ENCODE peak calls at places on chromosomes 13 and 19, in eight cellular contexts. One of them, this sample, is unnamed.

GRCh38 chr13:43397110-43397509 is 373.7 kb downstream of the DNAJC15 start:
- DNase-seq in foreskin fibroblast: peak
- DNase-seq in activated T-helper 1 cell treated with Interleukin-2 at 50 U/mL for 16 hours: no peak
- DNase-seq in stimulated activated CD4-positive, alpha-beta T cell treated with anti-CD3 and anti-CD28 coated beads, Interleukin-1b, Interleukin-23, amount 100 ng/mL, for 24 hours: no peak
- DNase-seq in fibroblast of mammary gland: peak
- DNase-seq in nucleus accumbens: no peak
- DNase-seq in EL: peak
- DNase-seq in HEK293T: no peak
- DNase-seq in this sample: no peak

GRCh38 chr13:73556902-73557301 is 498.1 kb downstream of the KLF5 start:
- DNase-seq in HEK293T: no peak
- DNase-seq in nucleus accumbens: no peak
- DNase-seq in foreskin fibroblast: no peak
- DNase-seq in EL: peak
- DNase-seq in fibroblast of mammary gland: peak
- DNase-seq in stimulated activated CD4-positive, alpha-beta T cell treated with anti-CD3 and anti-CD28 coated beads, Interleukin-1b, Interleukin-23, amount 100 ng/mL, for 24 hours: no peak
- DNase-seq in activated T-helper 1 cell treated with Interleukin-2 at 50 U/mL for 16 hours: no peak
- DNase-seq in this sample: no peak

GRCh38 chr19:9857920-9858746 is 23.0 kb downstream of the PIN1 start:
- DNase-seq in stimulated activated CD4-positive, alpha-beta T cell treated with anti-CD3 and anti-CD28 coated beads, Interleukin-1b, Interleukin-23, amount 100 ng/mL, for 24 hours: no peak
- DNase-seq in EL: no peak
- DNase-seq in fibroblast of mammary gland: no peak
- DNase-seq in HEK293T: no peak
- DNase-seq in activated T-helper 1 cell treated with Interleukin-2 at 50 U/mL for 16 hours: no peak
- DNase-seq in foreskin fibroblast: no peak
- DNase-seq in nucleus accumbens: no peak
- DNase-seq in this sample: no peak

GRCh38 chr19:4088975-4089374 is 22.3 kb upstream of the ZBTB7A start:
- DNase-seq in foreskin fibroblast: no peak
- DNase-seq in nucleus accumbens: no peak
- DNase-seq in stimulated activated CD4-positive, alpha-beta T cell treated with anti-CD3 and anti-CD28 coated beads, Interleukin-1b, Interleukin-23, amount 100 ng/mL, for 24 hours: no peak
- DNase-seq in HEK293T: no peak
- DNase-seq in fibroblast of mammary gland: no peak
- DNase-seq in EL: no peak
- DNase-seq in activated T-helper 1 cell treated with Interleukin-2 at 50 U/mL for 16 hours: no peak
- DNase-seq in this sample: no peak

GRCh38 chr19:5340637-5341447 is at the start of gene PTPRS:
- DNase-seq in HEK293T: peak
- DNase-seq in EL: peak
- DNase-seq in foreskin fibroblast: peak
- DNase-seq in stimulated activated CD4-positive, alpha-beta T cell treated with anti-CD3 and anti-CD28 coated beads, Interleukin-1b, Interleukin-23, amount 100 ng/mL, for 24 hours: peak
- DNase-seq in fibroblast of mammary gland: peak
- DNase-seq in activated T-helper 1 cell treated with Interleukin-2 at 50 U/mL for 16 hours: peak
- DNase-seq in nucleus accumbens: peak
- DNase-seq in this sample: peak

GRCh38 chr19:18168673-18169381 is 4.8 kb upstream of the IFI30 start:
- DNase-seq in activated T-helper 1 cell treated with Interleukin-2 at 50 U/mL for 16 hours: no peak
- DNase-seq in HEK293T: no peak
- DNase-seq in stimulated activated CD4-positive, alpha-beta T cell treated with anti-CD3 and anti-CD28 coated beads, Interleukin-1b, Interleukin-23, amount 100 ng/mL, for 24 hours: no peak
- DNase-seq in EL: no peak
- DNase-seq in foreskin fibroblast: no peak
- DNase-seq in nucleus accumbens: no peak
- DNase-seq in fibroblast of mammary gland: no peak
- DNase-seq in this sample: no peak

GRCh38 chr13:60619461-60619860 is 222.4 kb downstream of the TDRD3 start:
- DNase-seq in HEK293T: no peak
- DNase-seq in EL: no peak
- DNase-seq in foreskin fibroblast: no peak
- DNase-seq in activated T-helper 1 cell treated with Interleukin-2 at 50 U/mL for 16 hours: no peak
- DNase-seq in fibroblast of mammary gland: no peak
- DNase-seq in nucleus accumbens: no peak
- DNase-seq in stimulated activated CD4-positive, alpha-beta T cell treated with anti-CD3 and anti-CD28 coated beads, Interleukin-1b, Interleukin-23, amount 100 ng/mL, for 24 hours: no peak
- DNase-seq in this sample: no peak

GRCh38 chr13:36454962-36455361 is 22.7 kb downstream of the CCNA1 start:
- DNase-seq in fibroblast of mammary gland: no peak
- DNase-seq in nucleus accumbens: no peak
- DNase-seq in activated T-helper 1 cell treated with Interleukin-2 at 50 U/mL for 16 hours: no peak
- DNase-seq in EL: no peak
- DNase-seq in HEK293T: no peak
- DNase-seq in stimulated activated CD4-positive, alpha-beta T cell treated with anti-CD3 and anti-CD28 coated beads, Interleukin-1b, Interleukin-23, amount 100 ng/mL, for 24 hours: no peak
- DNase-seq in foreskin fibroblast: no peak
- DNase-seq in this sample: no peak

GRCh38 chr19:611506-611869 is 21.8 kb downstream of the HCN2 start:
- DNase-seq in stimulated activated CD4-positive, alpha-beta T cell treated with anti-CD3 and anti-CD28 coated beads, Interleukin-1b, Interleukin-23, amount 100 ng/mL, for 24 hours: peak
- DNase-seq in HEK293T: no peak
- DNase-seq in foreskin fibroblast: peak
- DNase-seq in nucleus accumbens: no peak
- DNase-seq in fibroblast of mammary gland: peak
- DNase-seq in activated T-helper 1 cell treated with Interleukin-2 at 50 U/mL for 16 hours: peak
- DNase-seq in EL: peak
- DNase-seq in this sample: no peak

GRCh38 chr13:104534847-104535246 is 1468.6 kb upstream of the SLC10A2 start:
- DNase-seq in activated T-helper 1 cell treated with Interleukin-2 at 50 U/mL for 16 hours: no peak
- DNase-seq in EL: no peak
- DNase-seq in fibroblast of mammary gland: no peak
- DNase-seq in stimulated activated CD4-positive, alpha-beta T cell treated with anti-CD3 and anti-CD28 coated beads, Interleukin-1b, Interleukin-23, amount 100 ng/mL, for 24 hours: no peak
- DNase-seq in nucleus accumbens: no peak
- DNase-seq in foreskin fibroblast: no peak
- DNase-seq in HEK293T: peak
- DNase-seq in this sample: no peak

GRCh38 chr19:8242212-8242821 is 33.1 kb downstream of the CERS4 start:
- DNase-seq in fibroblast of mammary gland: no peak
- DNase-seq in activated T-helper 1 cell treated with Interleukin-2 at 50 U/mL for 16 hours: no peak
- DNase-seq in HEK293T: no peak
- DNase-seq in foreskin fibroblast: no peak
- DNase-seq in nucleus accumbens: no peak
- DNase-seq in stimulated activated CD4-positive, alpha-beta T cell treated with anti-CD3 and anti-CD28 coated beads, Interleukin-1b, Interleukin-23, amount 100 ng/mL, for 24 hours: no peak
- DNase-seq in EL: no peak
- DNase-seq in this sample: no peak

GRCh38 chr19:18351544-18351943 is 11.1 kb downstream of the PGPEP1 start:
- DNase-seq in fibroblast of mammary gland: no peak
- DNase-seq in HEK293T: no peak
- DNase-seq in foreskin fibroblast: no peak
- DNase-seq in EL: no peak
- DNase-seq in nucleus accumbens: no peak
- DNase-seq in activated T-helper 1 cell treated with Interleukin-2 at 50 U/mL for 16 hours: no peak
- DNase-seq in stimulated activated CD4-positive, alpha-beta T cell treated with anti-CD3 and anti-CD28 coated beads, Interleukin-1b, Interleukin-23, amount 100 ng/mL, for 24 hours: no peak
- DNase-seq in this sample: no peak